ENCODE peak calls at places on chromosomes 7 and 10, in nine cellular contexts. T, P, F, D, R, U, X, Y and A are unnamed samples.

GRCh38 chr10:118621304-118621942 is 26.0 kb upstream of the PRLHR start:
- DNase-seq in R (peak; percentile 56), P (no peak), U (peak; percentile 24), D (peak; percentile 54), T (no peak), F (peak; percentile 20), Y (no peak), X (no peak), A (no peak)

GRCh38 chr7:121634356-121634755 is 238.2 kb upstream of the FAM3C start:
- DNase-seq in D (peak; percentile 69), X (no peak), R (no peak), U (no peak), T (no peak), P (no peak), F (no peak), Y (no peak), A (no peak)

GRCh38 chr10:94349327-94349726 is 13.4 kb downstream of the NOC3L start:
- DNase-seq in U (no peak), Y (no peak), F (no peak), X (no peak), P (no peak), T (no peak), D (no peak), R (no peak), A (no peak)

GRCh38 chr7:30173058-30173897 is 38.5 kb downstream of the MTURN start:
- DNase-seq in Y (peak; percentile 35), X (no peak), F (no peak), D (peak; percentile 98), P (peak; percentile 97), T (no peak), R (peak; percentile 84), U (peak; percentile 84), A (no peak)

GRCh38 chr7:55325371-55325792 is 39.8 kb upstream of the LANCL2 start:
- DNase-seq in R (no peak), T (no peak), Y (no peak), U (no peak), X (no peak), P (no peak), D (no peak), F (no peak), A (no peak)

GRCh38 chr10:71419002-71419540 is 22.4 kb downstream of the CDH23 start:
- DNase-seq in T (no peak), Y (no peak), D (no peak), R (no peak), P (no peak), U (no peak), X (no peak), F (no peak), A (no peak)

GRCh38 chr10:873020-873419 is 58.5 kb downstream of the LARP4B start:
- DNase-seq in U (no peak), R (no peak), X (no peak), D (no peak), Y (no peak), T (no peak), P (no peak), F (no peak), A (no peak)

GRCh38 chr10:78806805-78807221 is 262.0 kb upstream of the ZMIZ1 start:
- DNase-seq in Y (no peak), X (no peak), U (no peak), P (no peak), T (no peak), F (no peak), R (peak; percentile 17), D (no peak), A (no peak)

GRCh38 chr10:33746878-33747277 is 412.4 kb upstream of the NRP1 start:
- DNase-seq in R (no peak), D (no peak), X (no peak), P (no peak), F (no peak), U (no peak), T (no peak), Y (no peak), A (no peak)

GRCh38 chr10:46516660-46517416 is 39.6 kb downstream of the GPRIN2 start:
- DNase-seq in U (no peak), Y (no peak), D (no peak), P (no peak), X (no peak), T (no peak), F (peak; percentile 3), R (peak; percentile 84), A (no peak)

GRCh38 chr7:158357106-158357897 is 230.3 kb downstream of the PTPRN2 start:
- DNase-seq in Y (no peak), P (no peak), X (no peak), T (no peak), R (no peak), F (no peak), D (no peak), U (no peak), A (no peak)

GRCh38 chr10:124119933-124120332 is 26.5 kb upstream of the CHST15 start:
- DNase-seq in Y (no peak), F (no peak), R (no peak), T (no peak), P (no peak), U (no peak), D (no peak), X (no peak), A (no peak)

GRCh38 chr7:105130580-105130979 is 116.6 kb downstream of the KMT2E start:
- DNase-seq in R (no peak), X (no peak), U (no peak), D (no peak), F (no peak), T (no peak), P (no peak), Y (no peak), A (no peak)

GRCh38 chr7:139876622-139877283 is 47.7 kb downstream of the TBXAS1 start:
- DNase-seq in Y (no peak), T (no peak), F (no peak), D (no peak), P (no peak), U (no peak), R (no peak), X (no peak), A (no peak)

GRCh38 chr7:92569137-92569536 is 21.1 kb downstream of the FAM133B start:
- DNase-seq in P (no peak), U (no peak), R (no peak), F (no peak), Y (no peak), T (no peak), D (no peak), X (no peak), A (no peak)

GRCh38 chr7:13851756-13852155 is 137.7 kb downstream of the ETV1 start:
- DNase-seq in X (no peak), U (no peak), R (peak; percentile 56), D (peak; percentile 70), F (no peak), Y (peak; percentile 13), T (no peak), P (peak; percentile 37), A (no peak)

GRCh38 chr10:92598321-92598720 is 5.4 kb downstream of the KIF11 start:
- DNase-seq in P (no peak), Y (no peak), T (no peak), U (no peak), R (no peak), F (no peak), X (no peak), D (no peak), A (no peak)

GRCh38 chr7:142299226-142299625 is 41.4 kb upstream of the PRSS58 start:
- DNase-seq in X (no peak), Y (no peak), P (no peak), D (no peak), R (no peak), F (no peak), T (no peak), U (no peak), A (no peak)